ENCODE peak calls at places on chromosome 9, in four cellular contexts. A is cardiac fibroblast; W is CD4-positive, alpha-beta T cell; X is fibroblast of lung. M is an unnamed sample.

GRCh38 chr9:134406366-134407122 is 80.3 kb downstream of the RXRA start:
- DNase-seq in W (no peak), A (no peak), X (no peak), M (no peak)

GRCh38 chr9:91908746-91909145 is 41.3 kb downstream of the ROR2 start:
- DNase-seq in X (peak; percentile 80), W (no peak), A (peak; percentile 55), M (no peak)

GRCh38 chr9:80797841-80798688 is 891.3 kb downstream of the TLE1 start:
- DNase-seq in X (peak; percentile 90), A (peak; percentile 0), W (no peak), M (no peak)

GRCh38 chr9:93635186-93636107 is 59.1 kb downstream of the PHF2 start:
- DNase-seq in X (no peak), W (no peak), A (no peak), M (no peak)

GRCh38 chr9:81596671-81597426 is 92.5 kb downstream of the TLE1 start:
- DNase-seq in X (no peak), W (no peak), A (peak; percentile 45), M (no peak)

GRCh38 chr9:126301985-126302603 is 24.5 kb upstream of the MVB12B start:
- DNase-seq in A (peak; percentile 68), W (peak; percentile 49), X (peak; percentile 69), M (peak; percentile 55)

GRCh38 chr9:75071530-75072122 is 16.3 kb downstream of the NMRK1 start:
- DNase-seq in A (no peak), W (peak; percentile 65), X (no peak), M (no peak)

GRCh38 chr9:128383007-128383753 is 12.0 kb downstream of the URM1 start:
- DNase-seq in W (no peak), A (no peak), X (no peak), M (no peak)

GRCh38 chr9:125214186-125214585 is 13.8 kb downstream of the RABEPK start:
- DNase-seq in A (no peak), W (no peak), X (no peak), M (no peak)

GRCh38 chr9:28453918-28454317 is 880.6 kb upstream of the C9orf72 start:
- DNase-seq in A (no peak), X (no peak), W (no peak), M (no peak)

GRCh38 chr9:97807681-97808080 is 45.3 kb upstream of the FOXE1 start:
- DNase-seq in A (no peak), W (no peak), X (no peak), M (no peak)

GRCh38 chr9:133727277-133727875 is 10.8 kb downstream of the SARDH start:
- DNase-seq in W (no peak), A (no peak), X (no peak), M (no peak)

GRCh38 chr9:88532320-88532719 is 2.7 kb upstream of the NXNL2 start:
- DNase-seq in A (peak; percentile 44), W (no peak), X (peak; percentile 51), M (no peak)

GRCh38 chr9:72509053-72509452 is 12.4 kb upstream of the TMC1 start:
- DNase-seq in A (peak; percentile 75), X (peak; percentile 56), W (no peak), M (peak; percentile 50)

GRCh38 chr9:76516350-76516749 is 57.4 kb downstream of the GCNT1 start:
- DNase-seq in W (no peak), X (peak; percentile 9), A (no peak), M (no peak)

GRCh38 chr9:110969971-110970381 is 68.3 kb downstream of the LPAR1 start:
- DNase-seq in W (no peak), A (peak; percentile 76), X (peak; percentile 56), M (peak; percentile 94)

GRCh38 chr9:3516667-3517330 is 9.0 kb downstream of the RFX3 start:
- DNase-seq in A (no peak), X (no peak), W (no peak), M (no peak)

GRCh38 chr9:90970603-90971002 is 169.0 kb downstream of the SYK start:
- DNase-seq in A (no peak), X (no peak), W (no peak), M (no peak)

GRCh38 chr9:76559283-76559682 is 100.3 kb downstream of the GCNT1 start:
- DNase-seq in X (no peak), W (no peak), A (no peak), M (no peak)

GRCh38 chr9:96204853-96205252 is 97.1 kb downstream of the HSD17B3 start:
- DNase-seq in W (no peak), X (no peak), A (no peak), M (no peak)

GRCh38 chr9:129383005-129383414 is 204.9 kb upstream of the IER5L start:
- DNase-seq in W (no peak), X (no peak), A (no peak), M (no peak)

GRCh38 chr9:37311938-37312730 is 110.4 kb upstream of the GRHPR start:
- DNase-seq in W (no peak), A (peak; percentile 62), X (peak; percentile 53), M (peak; percentile 71)

GRCh38 chr9:37309136-37309535 is 113.4 kb upstream of the GRHPR start:
- DNase-seq in A (no peak), W (no peak), X (no peak), M (peak; percentile 72)
- TF ChIP-seq CTCF in A (peak; percentile 21), W (peak; percentile 16), X (peak; percentile 8), M (peak; percentile 58)

GRCh38 chr9:77793909-77794308 is 145.8 kb upstream of the GNA14 start:
- DNase-seq in W (no peak), X (peak; percentile 51), A (peak; percentile 60), M (peak; percentile 42)
- TF ChIP-seq CTCF in W (no peak), X (no peak), A (peak; percentile 40), M (peak; percentile 57)

DNA sequence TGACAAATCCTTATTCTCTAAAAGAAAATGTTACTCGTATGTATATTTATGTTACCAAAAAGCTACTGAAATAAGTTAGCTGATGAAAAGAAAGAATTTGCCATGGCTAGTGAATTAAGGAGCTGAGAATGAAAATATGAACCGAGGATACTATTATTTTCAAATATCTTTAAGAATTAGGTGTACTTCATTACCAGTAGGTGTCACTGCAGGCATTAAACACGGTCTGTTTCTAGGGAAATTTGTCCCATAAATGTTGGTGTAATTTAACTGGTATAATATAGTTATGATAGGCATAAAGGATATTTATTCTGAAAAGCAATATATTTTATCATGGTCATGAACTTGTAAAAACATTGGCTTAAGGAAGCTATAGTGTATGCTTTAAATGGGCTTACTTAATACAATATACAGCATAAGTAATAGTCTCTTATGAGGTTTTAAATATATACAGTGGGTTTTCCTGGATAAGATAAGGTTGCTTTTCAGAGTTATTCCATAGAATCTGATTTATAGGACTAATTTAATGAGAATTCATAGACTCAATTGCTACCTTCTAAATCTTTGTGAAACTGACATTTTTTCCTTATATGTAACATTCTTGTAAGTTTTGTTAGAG is 72.4 kb upstream of the MPDZ start:
- DNase-seq in X (peak; percentile 83), W (no peak), A (peak; percentile 86), M (peak; percentile 54)
- TF ChIP-seq CTCF in X (peak; percentile 58), W (no peak), A (peak; percentile 42), M (peak; percentile 83)

GRCh38 chr9:112971415-112971814 is 40.6 kb downstream of the ZNF883 start:
- DNase-seq in W (no peak), X (no peak), A (peak; percentile 6), M (no peak)

GRCh38 chr9:112969730-112970129 is 42.3 kb downstream of the ZNF883 start:
- DNase-seq in W (no peak), X (no peak), A (no peak), M (no peak)

DNA sequence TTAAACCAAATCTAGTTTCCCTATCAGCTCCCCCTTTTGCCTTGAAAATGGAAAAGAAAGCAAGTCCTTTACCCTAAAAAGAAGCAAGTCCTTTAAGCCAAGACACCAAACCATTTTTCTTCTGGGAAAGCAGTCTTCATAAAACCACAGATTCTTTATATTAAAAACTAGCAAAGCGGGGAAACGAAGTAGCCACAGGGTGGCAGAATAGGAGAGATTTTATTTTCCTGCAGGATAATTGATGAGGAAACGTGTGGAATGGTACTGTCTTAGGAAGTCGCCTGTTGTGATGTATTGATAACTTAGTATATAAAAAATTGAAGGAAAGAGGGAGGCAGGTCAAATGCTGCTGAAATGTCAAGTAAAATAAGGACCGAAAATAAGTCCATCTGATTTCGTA is 41.1 kb downstream of the ZNF883 start:
- DNase-seq in W (no peak), X (peak; percentile 2), A (peak; percentile 7), M (peak; percentile 16)
- TF ChIP-seq CTCF in W (no peak), X (peak; percentile 31), A (peak; percentile 7), M (peak; percentile 55)

GRCh38 chr9:86288501-86288900 is 6.2 kb upstream of the ISCA1 start:
- DNase-seq in W (no peak), X (no peak), A (no peak), M (no peak)

GRCh38 chr9:86286278-86286677 is 3.9 kb upstream of the ISCA1 start:
- DNase-seq in X (no peak), A (no peak), W (no peak), M (no peak)

GRCh38 chr9:86285247-86285646 is 2.9 kb upstream of the ISCA1 start:
- DNase-seq in W (no peak), X (no peak), A (no peak), M (no peak)

GRCh38 chr9:86282979-86283535 is 719 bp upstream of the ISCA1 start:
- DNase-seq in X (peak; percentile 87), W (no peak), A (peak; percentile 83), M (peak; percentile 88)

GRCh38 chr9:86287013-86287412 is 4.7 kb upstream of the ISCA1 start:
- DNase-seq in W (peak; percentile 6), A (peak; percentile 69), X (peak; percentile 75), M (no peak)
- TF ChIP-seq CTCF in W (no peak), A (peak; percentile 37), X (peak; percentile 52), M (peak; percentile 47)

DNA sequence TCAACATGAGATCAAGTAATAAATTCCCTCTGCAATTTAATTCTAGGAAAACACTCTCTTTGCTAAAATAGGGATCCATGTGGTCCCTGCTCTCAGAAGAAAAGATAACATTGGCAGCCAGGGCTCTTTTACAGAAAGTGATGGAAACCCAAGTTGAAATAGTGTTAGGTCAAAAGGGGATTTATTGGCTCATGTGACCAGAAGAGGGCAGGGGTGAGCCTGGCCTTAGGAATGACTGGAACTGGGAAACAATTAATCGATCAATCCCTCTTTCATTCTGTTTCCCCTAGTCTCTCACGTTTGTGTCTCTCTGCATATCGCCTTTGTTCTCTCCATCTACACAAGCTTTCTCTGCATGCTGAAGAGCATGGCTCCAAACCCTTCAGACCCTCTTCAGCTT is 58.3 kb upstream of the ALDH1B1 start:
- DNase-seq in A (no peak), W (no peak), X (no peak), M (no peak)
- TF ChIP-seq CTCF in A (peak; percentile 23), W (no peak), X (peak; percentile 21), M (peak; percentile 57)

DNA sequence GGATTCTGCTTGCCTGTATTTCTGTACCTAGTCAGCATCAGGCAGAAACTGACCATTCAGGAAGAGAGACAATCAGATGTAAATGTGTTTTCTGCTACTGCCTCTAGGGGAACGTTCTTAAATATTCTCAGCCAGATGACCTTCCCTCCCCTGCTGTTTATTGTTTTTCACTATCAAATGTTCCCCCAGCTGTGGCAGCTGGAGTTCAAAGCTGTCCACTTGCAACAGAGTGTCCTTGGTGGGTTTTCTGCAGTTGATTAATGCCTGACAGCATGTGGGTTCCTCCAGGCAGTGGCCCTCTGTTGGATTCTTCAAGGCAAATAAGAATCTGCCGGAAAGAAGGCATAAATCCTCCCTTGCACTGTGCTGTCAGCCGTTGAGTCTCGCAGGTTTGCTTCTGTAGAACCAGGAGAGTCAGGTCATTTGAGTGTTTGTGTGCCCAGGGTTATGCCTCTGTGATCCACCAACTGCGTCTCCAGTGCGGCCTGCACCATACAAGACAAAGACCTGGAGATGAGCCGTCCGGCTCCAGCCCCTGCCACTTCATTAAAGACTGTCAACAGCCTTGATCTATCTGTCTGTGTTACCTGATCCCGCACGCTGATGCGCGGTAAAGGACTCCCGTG is 203.4 kb downstream of the GADD45G start:
- DNase-seq in W (no peak), X (no peak), A (no peak), M (no peak)
- TF ChIP-seq CTCF in W (no peak), X (peak; percentile 3), A (no peak), M (no peak)

GRCh38 chr9:113636165-113636564 is 172.6 kb downstream of the RGS3 start:
- DNase-seq in W (no peak), A (peak; percentile 45), X (peak; percentile 67), M (no peak)
- TF ChIP-seq CTCF in W (no peak), A (no peak), X (no peak), M (no peak)

M was measured in HFFc6.